ENCODE peak calls at places on chromosomes 12 and 14, in four cellular contexts. One of them, this sample, is unnamed.
A peak's percentile ranks its signal among the peaks of the same experiment; 100 is the strongest.

GRCh38 chr14:21279783-21280182 is at the start of gene RPGRIP1:
- DNase-seq in stomach: no peak
- DNase-seq in CD8-positive, alpha-beta T cell: no peak
- DNase-seq in psoas muscle: no peak
- DNase-seq in this sample: no peak

GRCh38 chr12:47828008-47828966 is 8.6 kb upstream of the HDAC7 start:
- DNase-seq in stomach: no peak
- DNase-seq in CD8-positive, alpha-beta T cell: no peak
- DNase-seq in psoas muscle: peak; percentile 77
- DNase-seq in this sample: no peak

GRCh38 chr12:100381379-100381778 is 24.5 kb downstream of the SLC17A8 start:
- DNase-seq in stomach: no peak
- DNase-seq in CD8-positive, alpha-beta T cell: no peak
- DNase-seq in psoas muscle: no peak
- DNase-seq in this sample: no peak

GRCh38 chr14:98103705-98104104 is 1168.3 kb downstream of the BCL11B start:
- DNase-seq in stomach: no peak
- DNase-seq in CD8-positive, alpha-beta T cell: peak; percentile 5
- DNase-seq in psoas muscle: no peak
- DNase-seq in this sample: no peak

GRCh38 chr12:72869025-72869424 is 596.9 kb downstream of the TRHDE start:
- DNase-seq in stomach: no peak
- DNase-seq in CD8-positive, alpha-beta T cell: no peak
- DNase-seq in psoas muscle: no peak
- DNase-seq in this sample: no peak

GRCh38 chr14:98466807-98467206 is 805.2 kb downstream of the BCL11B start:
- DNase-seq in stomach: no peak
- DNase-seq in CD8-positive, alpha-beta T cell: no peak
- DNase-seq in psoas muscle: no peak
- DNase-seq in this sample: no peak

GRCh38 chr14:52325632-52326031 is 11.5 kb downstream of the PTGER2 start:
- DNase-seq in stomach: no peak
- DNase-seq in CD8-positive, alpha-beta T cell: no peak
- DNase-seq in psoas muscle: no peak
- DNase-seq in this sample: no peak

GRCh38 chr12:117367006-117367638 is 5.7 kb upstream of the NOS1 start:
- DNase-seq in stomach: peak; percentile 84
- DNase-seq in CD8-positive, alpha-beta T cell: peak; percentile 19
- DNase-seq in psoas muscle: peak; percentile 72
- DNase-seq in this sample: peak; percentile 20

GRCh38 chr14:57736391-57736790 is 129.5 kb downstream of the SLC35F4 start:
- DNase-seq in stomach: no peak
- DNase-seq in CD8-positive, alpha-beta T cell: no peak
- DNase-seq in psoas muscle: no peak
- DNase-seq in this sample: no peak

GRCh38 chr12:92139634-92140555 is 5.8 kb downstream of the BTG1 start:
- DNase-seq in stomach: no peak
- DNase-seq in CD8-positive, alpha-beta T cell: no peak
- DNase-seq in psoas muscle: no peak
- DNase-seq in this sample: no peak

DNA sequence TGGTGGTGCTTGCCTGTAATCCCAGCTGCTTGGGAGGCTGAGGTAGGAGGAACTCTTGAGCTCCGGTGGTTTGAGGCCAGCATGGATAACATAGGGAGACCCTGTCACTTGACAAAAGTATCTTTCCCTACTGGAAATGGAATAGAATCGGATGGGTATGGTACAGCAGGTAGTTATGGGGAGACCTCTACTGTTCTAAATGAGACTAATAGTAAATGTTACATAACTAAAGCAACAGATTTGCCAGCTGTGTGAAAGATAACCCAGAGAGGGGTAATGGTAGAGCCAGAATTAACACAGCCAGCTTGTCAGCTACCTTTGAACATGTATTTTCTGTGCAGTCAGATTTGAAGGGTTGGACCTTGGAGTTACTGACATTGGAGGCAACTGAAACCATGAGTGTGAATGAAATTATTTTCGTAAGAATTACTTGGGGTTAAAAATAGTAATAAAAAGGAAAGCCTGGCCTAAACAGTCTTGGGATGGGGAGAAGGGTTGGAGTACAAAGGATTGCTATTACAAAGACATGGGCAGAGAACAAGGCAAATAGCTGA is 21.7 kb upstream of the NUP107 start:
- DNase-seq in stomach: no peak
- DNase-seq in CD8-positive, alpha-beta T cell: no peak
- DNase-seq in psoas muscle: no peak
- DNase-seq in this sample: no peak
- H3K4me1 ChIP-seq in stomach: no peaks in the 10 kb centered on the region
- H3K4me1 ChIP-seq in CD8-positive, alpha-beta T cell: peaks cover 25% of the 10 kb centered on the region
- H3K4me1 ChIP-seq in psoas muscle: peaks cover 4% of the 10 kb centered on the region
- H3K4me1 ChIP-seq in this sample: no peaks in the 10 kb centered on the region

GRCh38 chr12:109115404-109115757 is 1.0 kb upstream of the ACACB start:
- DNase-seq in stomach: no peak
- DNase-seq in CD8-positive, alpha-beta T cell: no peak
- DNase-seq in psoas muscle: peak; percentile 64
- DNase-seq in this sample: no peak

GRCh38 chr12:109116611-109116949 is 193 bp downstream of the ACACB start:
- DNase-seq in stomach: no peak
- DNase-seq in CD8-positive, alpha-beta T cell: no peak
- DNase-seq in psoas muscle: no peak
- DNase-seq in this sample: no peak

GRCh38 chr12:109113661-109114321 is 2.6 kb upstream of the ACACB start:
- DNase-seq in stomach: no peak
- DNase-seq in CD8-positive, alpha-beta T cell: no peak
- DNase-seq in psoas muscle: no peak
- DNase-seq in this sample: no peak

GRCh38 chr12:109114644-109115043 is 1.7 kb upstream of the ACACB start:
- DNase-seq in stomach: no peak
- DNase-seq in CD8-positive, alpha-beta T cell: no peak
- DNase-seq in psoas muscle: no peak
- DNase-seq in this sample: no peak

GRCh38 chr12:109115758-109116610 is at the start of gene ACACB:
- DNase-seq in stomach: peak; percentile 86
- DNase-seq in CD8-positive, alpha-beta T cell: no peak
- DNase-seq in psoas muscle: peak; percentile 94
- DNase-seq in this sample: peak; percentile 75
- H3K4me1 ChIP-seq in stomach: peaks cover 73% of the 10 kb centered on the region
- H3K4me1 ChIP-seq in CD8-positive, alpha-beta T cell: peaks cover 7% of the 10 kb centered on the region
- H3K4me1 ChIP-seq in psoas muscle: peaks cover 42% of the 10 kb centered on the region
- H3K4me1 ChIP-seq in this sample: peaks cover 17% of the 10 kb centered on the region

GRCh38 chr12:2240984-2241383 is 188.2 kb downstream of the CACNA1C start:
- DNase-seq in stomach: no peak
- DNase-seq in CD8-positive, alpha-beta T cell: no peak
- DNase-seq in psoas muscle: no peak
- DNase-seq in this sample: no peak
- H3K4me1 ChIP-seq in stomach: no peaks in the 10 kb centered on the region
- H3K4me1 ChIP-seq in CD8-positive, alpha-beta T cell: no peaks in the 10 kb centered on the region
- H3K4me1 ChIP-seq in psoas muscle: no peaks in the 10 kb centered on the region
- H3K4me1 ChIP-seq in this sample: no peaks in the 10 kb centered on the region

DNA sequence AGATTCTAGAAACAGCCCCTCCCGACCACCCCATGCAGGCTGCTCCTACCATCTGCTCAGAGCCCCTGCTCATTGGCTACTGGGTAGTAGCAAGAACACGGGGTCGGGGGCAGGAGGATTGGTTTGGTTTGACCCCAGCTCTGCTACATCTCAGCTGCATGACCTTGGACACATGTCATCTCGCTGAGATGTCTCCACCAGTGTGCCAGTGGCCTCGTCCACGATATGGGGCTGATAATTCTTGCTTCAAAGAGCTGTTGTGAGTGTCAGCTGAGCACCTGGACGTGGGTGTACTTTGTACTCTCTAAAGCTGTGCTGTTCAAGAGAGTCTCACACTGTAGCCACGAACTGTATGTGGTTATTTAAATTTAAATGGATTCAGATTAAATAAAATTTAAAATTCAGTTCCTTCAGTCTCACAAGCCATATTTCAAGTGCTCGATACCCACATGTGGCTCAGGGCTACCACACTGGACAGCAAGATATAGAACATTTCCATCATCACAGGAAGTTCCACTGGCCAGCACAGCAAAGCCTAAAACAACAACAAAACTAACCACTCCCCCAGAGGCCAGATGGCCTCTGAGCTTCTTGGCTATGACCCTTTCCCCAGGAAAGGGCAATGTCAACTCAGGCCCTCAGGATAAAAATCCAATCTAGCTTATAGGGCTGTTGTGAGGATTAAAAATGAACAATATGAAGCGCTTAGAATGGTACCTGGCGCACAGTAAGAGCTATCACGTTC is 18.6 kb downstream of the LTBP2 start:
- DNase-seq in stomach: no peak
- DNase-seq in CD8-positive, alpha-beta T cell: no peak
- DNase-seq in psoas muscle: peak; percentile 26
- DNase-seq in this sample: no peak
- H3K4me1 ChIP-seq in stomach: peaks cover 25% of the 10 kb centered on the region
- H3K4me1 ChIP-seq in CD8-positive, alpha-beta T cell: no peaks in the 10 kb centered on the region
- H3K4me1 ChIP-seq in psoas muscle: peaks cover 28% of the 10 kb centered on the region
- H3K4me1 ChIP-seq in this sample: peaks cover 52% of the 10 kb centered on the region

GRCh38 chr12:105935106-105935505 is 203.6 kb downstream of the NUAK1 start:
- DNase-seq in stomach: no peak
- DNase-seq in CD8-positive, alpha-beta T cell: no peak
- DNase-seq in psoas muscle: no peak
- DNase-seq in this sample: no peak

GRCh38 chr12:105935981-105936380 is 202.8 kb downstream of the NUAK1 start:
- DNase-seq in stomach: no peak
- DNase-seq in CD8-positive, alpha-beta T cell: no peak
- DNase-seq in psoas muscle: no peak
- DNase-seq in this sample: no peak

GRCh38 chr12:105931762-105932587 is 206.8 kb downstream of the NUAK1 start:
- DNase-seq in stomach: no peak
- DNase-seq in CD8-positive, alpha-beta T cell: no peak
- DNase-seq in psoas muscle: no peak
- DNase-seq in this sample: no peak

GRCh38 chr12:105936496-105936895 is 202.3 kb downstream of the NUAK1 start:
- DNase-seq in stomach: no peak
- DNase-seq in CD8-positive, alpha-beta T cell: no peak
- DNase-seq in psoas muscle: no peak
- DNase-seq in this sample: no peak

DNA sequence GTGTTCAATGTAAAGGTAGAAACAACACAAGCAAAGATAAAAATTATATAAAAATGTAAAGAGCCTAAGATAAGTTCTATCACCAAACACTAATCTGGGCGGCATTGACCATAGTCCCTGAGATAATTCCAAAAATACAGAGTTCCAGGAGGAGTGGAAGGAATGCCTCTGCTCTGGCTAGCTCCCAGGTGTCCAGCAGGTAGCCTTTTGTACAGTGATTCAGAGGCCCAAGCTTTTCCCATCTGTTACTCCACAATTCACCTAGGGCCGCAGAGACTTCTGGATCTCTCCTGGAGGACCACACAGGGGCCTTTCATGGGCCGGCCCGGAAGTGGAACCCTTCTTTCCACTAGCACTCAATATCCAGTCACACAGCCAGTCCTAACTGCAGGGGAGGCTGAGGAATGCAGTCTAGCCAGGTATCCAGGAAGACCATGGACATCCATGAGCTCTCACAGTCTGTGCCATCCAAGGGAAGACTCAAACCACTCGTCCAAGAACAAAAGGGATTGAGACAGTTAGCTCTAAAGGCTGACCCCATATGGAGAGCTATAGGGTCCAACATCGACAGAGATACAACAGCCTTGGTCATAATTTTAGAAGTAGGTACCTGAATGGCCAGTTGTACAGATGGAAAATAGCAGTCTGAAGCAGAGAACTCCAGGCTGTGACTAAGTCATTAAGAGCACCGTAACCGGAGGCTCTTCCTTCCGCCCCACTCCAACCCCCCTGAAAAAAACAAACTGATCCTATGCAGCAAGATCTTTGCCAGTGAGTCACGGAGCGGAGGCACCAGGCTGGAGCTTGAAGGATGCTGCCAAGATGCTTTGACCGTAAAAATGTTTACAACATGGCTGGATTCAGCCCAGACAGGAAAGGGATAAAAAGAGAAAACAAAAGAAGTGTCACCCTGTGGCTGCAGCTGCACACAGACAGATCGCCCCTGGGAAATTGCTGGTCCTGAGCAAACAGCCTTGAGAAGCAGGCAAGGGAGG is 204.8 kb downstream of the NUAK1 start:
- DNase-seq in stomach: no peak
- DNase-seq in CD8-positive, alpha-beta T cell: no peak
- DNase-seq in psoas muscle: peak; percentile 73
- DNase-seq in this sample: no peak
- H3K4me1 ChIP-seq in stomach: no peaks in the 10 kb centered on the region
- H3K4me1 ChIP-seq in CD8-positive, alpha-beta T cell: no peaks in the 10 kb centered on the region
- H3K4me1 ChIP-seq in psoas muscle: peaks cover 22% of the 10 kb centered on the region
- H3K4me1 ChIP-seq in this sample: no peaks in the 10 kb centered on the region

GRCh38 chr12:122965851-122966742 is at the start of gene ABCB9:
- DNase-seq in stomach: peak; percentile 97
- DNase-seq in CD8-positive, alpha-beta T cell: peak; percentile 91
- DNase-seq in psoas muscle: peak; percentile 93
- DNase-seq in this sample: peak; percentile 97
- H3K4me1 ChIP-seq in stomach: peaks cover 27% of the 10 kb centered on the region
- H3K4me1 ChIP-seq in CD8-positive, alpha-beta T cell: peaks cover 15% of the 10 kb centered on the region
- H3K4me1 ChIP-seq in psoas muscle: peaks cover 23% of the 10 kb centered on the region
- H3K4me1 ChIP-seq in this sample: peaks cover 22% of the 10 kb centered on the region

GRCh38 chr14:105019861-105020814 is 745 bp downstream of the CDCA4 start:
- DNase-seq in stomach: peak; percentile 39
- DNase-seq in CD8-positive, alpha-beta T cell: peak; percentile 42
- DNase-seq in psoas muscle: no peak
- DNase-seq in this sample: peak; percentile 39
- H3K4me1 ChIP-seq in stomach: peaks cover 22% of the 10 kb centered on the region
- H3K4me1 ChIP-seq in CD8-positive, alpha-beta T cell: peaks cover 23% of the 10 kb centered on the region
- H3K4me1 ChIP-seq in psoas muscle: peaks cover 8% of the 10 kb centered on the region
- H3K4me1 ChIP-seq in this sample: peaks cover 12% of the 10 kb centered on the region

GRCh38 chr12:89862511-89863331 is 154.1 kb upstream of the ATP2B1 start:
- DNase-seq in stomach: no peak
- DNase-seq in CD8-positive, alpha-beta T cell: no peak
- DNase-seq in psoas muscle: no peak
- DNase-seq in this sample: no peak

GRCh38 chr12:89859513-89860220 is 151.0 kb upstream of the ATP2B1 start:
- DNase-seq in stomach: no peak
- DNase-seq in CD8-positive, alpha-beta T cell: no peak
- DNase-seq in psoas muscle: no peak
- DNase-seq in this sample: no peak

GRCh38 chr12:89863332-89863938 is 154.8 kb upstream of the ATP2B1 start:
- DNase-seq in stomach: no peak
- DNase-seq in CD8-positive, alpha-beta T cell: no peak
- DNase-seq in psoas muscle: no peak
- DNase-seq in this sample: no peak

GRCh38 chr12:89858718-89859117 is 150.1 kb upstream of the ATP2B1 start:
- DNase-seq in stomach: no peak
- DNase-seq in CD8-positive, alpha-beta T cell: no peak
- DNase-seq in psoas muscle: no peak
- DNase-seq in this sample: no peak

DNA sequence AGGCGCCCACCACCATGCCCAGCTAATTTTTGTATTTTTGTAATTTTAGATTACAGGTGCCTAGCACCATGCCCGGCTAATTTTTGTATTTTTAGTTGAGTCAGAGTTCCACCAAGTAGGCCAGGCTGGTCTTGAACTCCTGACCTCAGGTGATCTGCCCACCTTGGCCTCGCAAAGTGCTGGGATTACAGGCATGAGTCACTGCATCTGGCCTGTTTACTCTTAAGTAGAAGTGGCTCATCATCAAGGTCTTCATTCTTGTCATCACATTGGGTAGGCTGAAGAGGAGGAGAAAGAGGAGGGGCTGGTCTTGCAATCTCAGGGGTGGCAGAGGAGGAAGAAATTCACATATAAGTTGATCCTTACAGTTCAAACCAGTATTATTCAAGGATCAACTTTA is 152.4 kb upstream of the ATP2B1 start:
- DNase-seq in stomach: no peak
- DNase-seq in CD8-positive, alpha-beta T cell: no peak
- DNase-seq in psoas muscle: no peak
- DNase-seq in this sample: no peak
- H3K4me1 ChIP-seq in stomach: no peaks in the 10 kb centered on the region
- H3K4me1 ChIP-seq in CD8-positive, alpha-beta T cell: peaks cover 43% of the 10 kb centered on the region
- H3K4me1 ChIP-seq in psoas muscle: peaks cover 10% of the 10 kb centered on the region
- H3K4me1 ChIP-seq in this sample: no peaks in the 10 kb centered on the region